ENCODE peak calls at places on chromosomes 4 and X, in seven cellular contexts. One of them, this sample, is unnamed.

GRCh38 chr4:684611-685010 is 4.3 kb downstream of the SLC49A3 start:
- DNase-seq in astrocyte of the spinal cord: no peak
- DNase-seq in testis: no peak
- DNase-seq in GM06990: peak; percentile 9
- DNase-seq in GM23338: no peak
- DNase-seq in hepatocyte: no peak
- DNase-seq in cardiac muscle cell: no peak
- DNase-seq in this sample: no peak

GRCh38 chrX:155938132-155938531 is 57.0 kb downstream of the VAMP7 start:
- DNase-seq in GM06990: no peak
- DNase-seq in astrocyte of the spinal cord: no peak
- DNase-seq in testis: no peak
- DNase-seq in cardiac muscle cell: no peak
- DNase-seq in GM23338: no peak
- DNase-seq in hepatocyte: no peak
- DNase-seq in this sample: no peak

GRCh38 chr4:92014060-92014459 is 289.7 kb upstream of the GRID2 start:
- DNase-seq in hepatocyte: peak; percentile 14
- DNase-seq in testis: no peak
- DNase-seq in astrocyte of the spinal cord: no peak
- DNase-seq in GM23338: no peak
- DNase-seq in GM06990: no peak
- DNase-seq in cardiac muscle cell: peak; percentile 44
- DNase-seq in this sample: no peak

GRCh38 chr4:14023036-14023435 is 395.5 kb upstream of the BOD1L1 start:
- DNase-seq in testis: no peak
- DNase-seq in GM06990: no peak
- DNase-seq in hepatocyte: no peak
- DNase-seq in GM23338: no peak
- DNase-seq in astrocyte of the spinal cord: no peak
- DNase-seq in cardiac muscle cell: no peak
- DNase-seq in this sample: no peak

GRCh38 chr4:101597204-101597603 is 193.3 kb upstream of the BANK1 start:
- DNase-seq in GM23338: peak; percentile 24
- DNase-seq in GM06990: no peak
- DNase-seq in testis: no peak
- DNase-seq in cardiac muscle cell: no peak
- DNase-seq in astrocyte of the spinal cord: no peak
- DNase-seq in hepatocyte: no peak
- DNase-seq in this sample: no peak

GRCh38 chrX:33142331-33142730 is 69.0 kb downstream of the DMD start:
- DNase-seq in GM23338: no peak
- DNase-seq in hepatocyte: no peak
- DNase-seq in cardiac muscle cell: peak; percentile 0
- DNase-seq in testis: no peak
- DNase-seq in GM06990: no peak
- DNase-seq in astrocyte of the spinal cord: no peak
- DNase-seq in this sample: no peak

GRCh38 chr4:146442801-146443200 is 78.9 kb downstream of the SLC10A7 start:
- DNase-seq in cardiac muscle cell: peak; percentile 31
- DNase-seq in GM23338: no peak
- DNase-seq in astrocyte of the spinal cord: peak; percentile 38
- DNase-seq in hepatocyte: no peak
- DNase-seq in GM06990: no peak
- DNase-seq in testis: no peak
- DNase-seq in this sample: no peak

GRCh38 chr4:112840061-112840460 is 203.1 kb downstream of the LARP7 start:
- DNase-seq in GM23338: peak; percentile 30
- DNase-seq in GM06990: no peak
- DNase-seq in cardiac muscle cell: no peak
- DNase-seq in astrocyte of the spinal cord: peak; percentile 35
- DNase-seq in hepatocyte: no peak
- DNase-seq in testis: no peak
- DNase-seq in this sample: no peak

GRCh38 chr4:106264331-106264728 is 51.7 kb downstream of the TBCK start:
- DNase-seq in hepatocyte: peak; percentile 83
- DNase-seq in cardiac muscle cell: peak; percentile 14
- DNase-seq in GM23338: no peak
- DNase-seq in GM06990: no peak
- DNase-seq in testis: no peak
- DNase-seq in astrocyte of the spinal cord: no peak
- DNase-seq in this sample: no peak

GRCh38 chrX:66489339-66489738 is 149.5 kb downstream of the EDA2R start:
- DNase-seq in testis: no peak
- DNase-seq in hepatocyte: no peak
- DNase-seq in astrocyte of the spinal cord: no peak
- DNase-seq in GM06990: no peak
- DNase-seq in GM23338: no peak
- DNase-seq in cardiac muscle cell: no peak
- DNase-seq in this sample: no peak

GRCh38 chrX:40266490-40267333 is 169.0 kb upstream of the BCOR start:
- DNase-seq in hepatocyte: peak; percentile 89
- DNase-seq in cardiac muscle cell: peak; percentile 74
- DNase-seq in GM23338: peak; percentile 82
- DNase-seq in testis: peak; percentile 52
- DNase-seq in GM06990: peak; percentile 59
- DNase-seq in astrocyte of the spinal cord: peak; percentile 61
- DNase-seq in this sample: peak; percentile 3

GRCh38 chrX:40268126-40268525 is 170.4 kb upstream of the BCOR start:
- DNase-seq in astrocyte of the spinal cord: peak; percentile 0
- DNase-seq in cardiac muscle cell: no peak
- DNase-seq in hepatocyte: no peak
- DNase-seq in GM23338: no peak
- DNase-seq in testis: no peak
- DNase-seq in GM06990: no peak
- DNase-seq in this sample: no peak

GRCh38 chrX:40262641-40263560 is 165.1 kb upstream of the BCOR start:
- DNase-seq in GM06990: no peak
- DNase-seq in astrocyte of the spinal cord: peak; percentile 37
- DNase-seq in GM23338: no peak
- DNase-seq in hepatocyte: peak; percentile 32
- DNase-seq in cardiac muscle cell: peak; percentile 69
- DNase-seq in testis: peak; percentile 32
- DNase-seq in this sample: no peak

GRCh38 chrX:40272141-40272540 is 174.4 kb upstream of the BCOR start:
- DNase-seq in GM23338: no peak
- DNase-seq in GM06990: no peak
- DNase-seq in astrocyte of the spinal cord: no peak
- DNase-seq in hepatocyte: no peak
- DNase-seq in testis: no peak
- DNase-seq in cardiac muscle cell: no peak
- DNase-seq in this sample: no peak

GRCh38 chrX:40267334-40268118 is 169.8 kb upstream of the BCOR start:
- DNase-seq in cardiac muscle cell: no peak
- DNase-seq in testis: no peak
- DNase-seq in GM06990: peak; percentile 39
- DNase-seq in GM23338: no peak
- DNase-seq in astrocyte of the spinal cord: no peak
- DNase-seq in hepatocyte: no peak
- DNase-seq in this sample: no peak
- TF ChIP-seq CTCF in cardiac muscle cell: no peak
- TF ChIP-seq CTCF in testis: no peak
- TF ChIP-seq CTCF in GM06990: no peak
- TF ChIP-seq CTCF in GM23338: no peak
- TF ChIP-seq CTCF in astrocyte of the spinal cord: no peak
- TF ChIP-seq CTCF in hepatocyte: no peak
- TF ChIP-seq CTCF in this sample: no peak

GRCh38 chrX:8692886-8693285 is 39.1 kb downstream of the ANOS1 start:
- DNase-seq in hepatocyte: no peak
- DNase-seq in GM23338: no peak
- DNase-seq in testis: no peak
- DNase-seq in GM06990: no peak
- DNase-seq in cardiac muscle cell: peak; percentile 44
- DNase-seq in astrocyte of the spinal cord: peak; percentile 12
- DNase-seq in this sample: no peak
- H3K4me3 ChIP-seq in hepatocyte: no peak overlapping the region
- H3K4me3 ChIP-seq in GM23338: no peak overlapping the region
- H3K4me3 ChIP-seq in testis: no peak overlapping the region
- H3K4me3 ChIP-seq in GM06990: no peak overlapping the region
- H3K4me3 ChIP-seq in cardiac muscle cell: no peak overlapping the region
- H3K4me3 ChIP-seq in astrocyte of the spinal cord: no peak overlapping the region
- H3K4me3 ChIP-seq in this sample: no peak overlapping the region

DNA sequence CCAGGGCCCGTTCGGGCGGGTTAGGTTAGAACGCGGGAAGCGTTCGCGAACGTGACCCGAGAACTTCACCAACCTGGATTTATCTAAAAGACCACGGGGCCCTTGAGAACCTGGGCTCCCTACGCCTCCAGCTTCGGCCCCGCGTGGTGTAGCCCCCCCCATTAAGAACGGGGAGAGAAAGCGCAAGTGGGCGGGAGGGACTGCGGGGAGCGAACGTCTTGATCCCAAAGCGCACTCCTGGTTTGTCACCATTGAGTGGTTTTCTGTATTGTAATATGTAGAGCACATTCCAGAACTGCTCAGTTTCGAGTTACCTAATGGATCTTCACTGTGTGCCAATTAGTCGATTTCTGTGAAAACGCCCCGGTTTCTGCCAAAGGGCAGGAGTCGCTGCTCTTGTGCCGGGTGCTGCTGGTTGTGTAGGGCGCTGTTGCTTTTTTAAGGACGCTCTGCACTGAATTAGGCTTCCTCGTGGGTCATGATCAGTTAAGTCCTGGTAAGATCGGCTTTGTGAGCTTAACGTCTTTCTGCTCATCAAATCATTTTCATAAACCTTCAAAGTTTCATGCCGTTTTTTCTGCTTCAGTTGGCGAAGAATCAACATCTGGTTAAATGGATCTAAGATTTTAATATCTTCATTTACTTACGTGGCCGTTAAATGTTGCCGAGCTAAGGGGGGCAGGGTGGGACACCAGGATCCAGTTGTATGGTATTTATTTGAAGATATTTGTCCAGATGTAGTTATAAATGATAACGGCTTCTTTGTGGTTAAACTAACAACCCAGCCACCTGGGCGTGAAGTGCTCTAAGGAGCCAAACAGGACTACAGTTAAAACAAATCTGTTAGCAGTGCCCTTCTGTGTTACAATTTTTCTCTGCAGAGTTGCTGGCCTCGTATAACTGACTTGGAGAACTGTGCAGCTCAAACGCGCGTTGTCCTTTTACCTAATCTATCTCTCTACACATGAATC is 808 bp downstream of the MND1 start:
- DNase-seq in GM23338: peak; percentile 84
- DNase-seq in astrocyte of the spinal cord: peak; percentile 63
- DNase-seq in testis: peak; percentile 50
- DNase-seq in cardiac muscle cell: peak; percentile 69
- DNase-seq in GM06990: no peak
- DNase-seq in hepatocyte: peak; percentile 40
- DNase-seq in this sample: peak; percentile 37
- TF ChIP-seq CTCF in GM23338: peak; percentile 9
- TF ChIP-seq CTCF in astrocyte of the spinal cord: peak; percentile 10
- TF ChIP-seq CTCF in testis: no peak
- TF ChIP-seq CTCF in cardiac muscle cell: no peak
- TF ChIP-seq CTCF in GM06990: no peak
- TF ChIP-seq CTCF in hepatocyte: no peak
- TF ChIP-seq CTCF in this sample: no peak

DNA sequence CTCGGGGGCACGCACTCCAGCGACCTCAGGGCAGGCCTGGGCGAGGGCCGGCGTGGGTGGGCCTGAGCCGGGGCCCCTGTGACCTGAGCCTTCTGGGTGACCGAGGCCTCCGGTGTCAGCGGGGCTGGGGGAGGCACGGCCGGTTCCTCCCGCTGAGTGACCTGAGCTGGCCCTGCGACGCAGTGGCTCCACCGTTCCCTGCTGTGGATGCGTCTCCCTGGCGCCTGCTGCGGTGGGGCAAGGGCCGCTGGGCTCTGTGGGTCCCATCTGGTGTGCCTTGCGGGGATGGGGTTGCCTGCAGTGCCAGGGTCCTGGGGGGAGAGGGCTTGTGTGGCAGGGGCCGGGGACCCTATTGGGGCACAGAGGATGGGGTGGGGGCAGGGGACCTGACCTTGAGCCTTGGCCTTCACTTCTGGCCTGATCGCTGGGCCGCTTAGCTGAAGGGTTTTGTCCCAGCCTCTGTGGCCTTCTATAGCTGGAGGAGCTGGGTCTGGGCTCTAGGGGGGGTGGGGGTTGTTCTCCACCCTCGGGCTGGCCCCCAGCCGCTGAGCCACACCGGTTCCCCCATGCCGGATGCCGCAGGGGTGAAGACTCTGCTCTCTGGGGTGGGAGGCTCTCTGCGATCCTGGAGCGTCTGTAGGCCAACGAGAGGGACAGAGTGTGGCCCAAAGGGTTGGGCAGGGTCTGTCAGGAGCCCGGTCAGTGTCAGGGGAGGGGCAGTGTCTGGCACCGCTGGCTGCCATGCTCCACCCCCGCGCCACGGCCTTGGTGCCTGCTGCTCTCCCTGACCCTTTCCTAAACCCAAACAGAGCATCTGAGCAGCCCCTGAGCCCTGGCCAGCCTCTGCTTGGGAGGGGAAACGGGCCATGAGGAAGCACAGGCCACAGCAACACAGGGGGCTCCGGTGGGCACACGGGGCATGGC is 2.3 kb downstream of the NAT8L start:
- DNase-seq in GM06990: no peak
- DNase-seq in GM23338: no peak
- DNase-seq in testis: no peak
- DNase-seq in cardiac muscle cell: no peak
- DNase-seq in astrocyte of the spinal cord: no peak
- DNase-seq in hepatocyte: no peak
- DNase-seq in this sample: no peak
- H3K4me3 ChIP-seq in GM06990: no peak overlapping the region
- H3K4me3 ChIP-seq in GM23338: peak overlapping the region; percentile 54
- H3K4me3 ChIP-seq in testis: peak overlapping the region; percentile 64
- H3K4me3 ChIP-seq in cardiac muscle cell: no peak overlapping the region
- H3K4me3 ChIP-seq in astrocyte of the spinal cord: no peak overlapping the region
- H3K4me3 ChIP-seq in hepatocyte: no peak overlapping the region
- H3K4me3 ChIP-seq in this sample: no peak overlapping the region

This sample was measured in GM12864.